ENCODE peak calls at places on chromosome 10, in eight cellular contexts. One of them, this sample, is unnamed.

GRCh38 chr10:131847241-131847783 is 53.5 kb upstream of the PPP2R2D start:
- DNase-seq in cardiac muscle cell: no peak
- DNase-seq in kidney epithelial cell: no peak
- DNase-seq in kidney: no peak
- DNase-seq in thoracic aorta: no peak
- DNase-seq in retinal pigment epithelial cell: no peak
- DNase-seq in GM06990: no peak
- DNase-seq in psoas muscle: no peak
- DNase-seq in this sample: no peak

GRCh38 chr10:93236378-93237040 is 162.8 kb downstream of the CYP26A1 start:
- DNase-seq in retinal pigment epithelial cell: peak; percentile 58
- DNase-seq in psoas muscle: no peak
- DNase-seq in kidney epithelial cell: no peak
- DNase-seq in cardiac muscle cell: no peak
- DNase-seq in thoracic aorta: no peak
- DNase-seq in GM06990: no peak
- DNase-seq in kidney: no peak
- DNase-seq in this sample: no peak

GRCh38 chr10:17616403-17617030 is 657 bp downstream of the HACD1 start:
- DNase-seq in GM06990: peak; percentile 30
- DNase-seq in psoas muscle: peak; percentile 85
- DNase-seq in thoracic aorta: peak; percentile 68
- DNase-seq in retinal pigment epithelial cell: peak; percentile 43
- DNase-seq in kidney: peak; percentile 87
- DNase-seq in cardiac muscle cell: peak; percentile 74
- DNase-seq in kidney epithelial cell: peak; percentile 9
- DNase-seq in this sample: peak; percentile 59

GRCh38 chr10:132255489-132256344 is 52.0 kb downstream of the STK32C start:
- DNase-seq in psoas muscle: no peak
- DNase-seq in kidney epithelial cell: no peak
- DNase-seq in GM06990: no peak
- DNase-seq in cardiac muscle cell: no peak
- DNase-seq in retinal pigment epithelial cell: no peak
- DNase-seq in thoracic aorta: no peak
- DNase-seq in kidney: no peak
- DNase-seq in this sample: no peak

GRCh38 chr10:126904493-126904806 is 778 bp upstream of the DOCK1 start:
- DNase-seq in GM06990: no peak
- DNase-seq in kidney epithelial cell: no peak
- DNase-seq in thoracic aorta: no peak
- DNase-seq in kidney: no peak
- DNase-seq in retinal pigment epithelial cell: no peak
- DNase-seq in cardiac muscle cell: no peak
- DNase-seq in psoas muscle: no peak
- DNase-seq in this sample: no peak

GRCh38 chr10:95550073-95550672 is 11.0 kb downstream of the SORBS1 start:
- DNase-seq in kidney: no peak
- DNase-seq in thoracic aorta: no peak
- DNase-seq in psoas muscle: no peak
- DNase-seq in kidney epithelial cell: no peak
- DNase-seq in GM06990: no peak
- DNase-seq in retinal pigment epithelial cell: no peak
- DNase-seq in cardiac muscle cell: no peak
- DNase-seq in this sample: no peak

GRCh38 chr10:59362184-59362966 is at the start of gene FAM13C:
- DNase-seq in psoas muscle: peak; percentile 62
- DNase-seq in kidney epithelial cell: no peak
- DNase-seq in thoracic aorta: no peak
- DNase-seq in GM06990: peak; percentile 9
- DNase-seq in cardiac muscle cell: peak; percentile 74
- DNase-seq in retinal pigment epithelial cell: no peak
- DNase-seq in kidney: peak; percentile 87
- DNase-seq in this sample: peak; percentile 78

GRCh38 chr10:118742787-118743186 is 12.0 kb downstream of the CACUL1 start:
- DNase-seq in GM06990: no peak
- DNase-seq in kidney epithelial cell: no peak
- DNase-seq in retinal pigment epithelial cell: peak; percentile 34
- DNase-seq in cardiac muscle cell: no peak
- DNase-seq in psoas muscle: no peak
- DNase-seq in kidney: no peak
- DNase-seq in thoracic aorta: no peak
- DNase-seq in this sample: no peak

GRCh38 chr10:97525683-97526110 is 27.0 kb downstream of the UBTD1 start:
- DNase-seq in cardiac muscle cell: no peak
- DNase-seq in kidney epithelial cell: no peak
- DNase-seq in GM06990: no peak
- DNase-seq in thoracic aorta: no peak
- DNase-seq in retinal pigment epithelial cell: no peak
- DNase-seq in kidney: no peak
- DNase-seq in psoas muscle: no peak
- DNase-seq in this sample: no peak

GRCh38 chr10:44383749-44384600 is 922 bp downstream of the CXCL12 start:
- DNase-seq in thoracic aorta: no peak
- DNase-seq in psoas muscle: peak; percentile 60
- DNase-seq in cardiac muscle cell: peak; percentile 56
- DNase-seq in kidney: peak; percentile 82
- DNase-seq in GM06990: no peak
- DNase-seq in kidney epithelial cell: no peak
- DNase-seq in retinal pigment epithelial cell: no peak
- DNase-seq in this sample: peak; percentile 41

GRCh38 chr10:92699518-92700272 is 9.9 kb downstream of the HHEX start:
- DNase-seq in kidney: no peak
- DNase-seq in thoracic aorta: no peak
- DNase-seq in psoas muscle: no peak
- DNase-seq in retinal pigment epithelial cell: no peak
- DNase-seq in cardiac muscle cell: peak; percentile 53
- DNase-seq in GM06990: peak; percentile 56
- DNase-seq in kidney epithelial cell: no peak
- DNase-seq in this sample: peak; percentile 41

GRCh38 chr10:79405995-79406515 is 39.4 kb downstream of the ZCCHC24 start:
- DNase-seq in cardiac muscle cell: no peak
- DNase-seq in kidney: peak; percentile 1
- DNase-seq in retinal pigment epithelial cell: no peak
- DNase-seq in thoracic aorta: no peak
- DNase-seq in kidney epithelial cell: no peak
- DNase-seq in GM06990: no peak
- DNase-seq in psoas muscle: no peak
- DNase-seq in this sample: peak; percentile 7

GRCh38 chr10:126702181-126702580 is 31.7 kb upstream of the C10orf90 start:
- DNase-seq in kidney: no peak
- DNase-seq in retinal pigment epithelial cell: no peak
- DNase-seq in cardiac muscle cell: peak; percentile 41
- DNase-seq in thoracic aorta: no peak
- DNase-seq in psoas muscle: no peak
- DNase-seq in GM06990: no peak
- DNase-seq in kidney epithelial cell: no peak
- DNase-seq in this sample: no peak

GRCh38 chr10:103680869-103681236 is 174.5 kb downstream of the SH3PXD2A start:
- DNase-seq in kidney: no peak
- DNase-seq in thoracic aorta: no peak
- DNase-seq in psoas muscle: no peak
- DNase-seq in retinal pigment epithelial cell: no peak
- DNase-seq in cardiac muscle cell: no peak
- DNase-seq in GM06990: no peak
- DNase-seq in kidney epithelial cell: no peak
- DNase-seq in this sample: no peak

GRCh38 chr10:98224509-98224908 is 43.5 kb downstream of the LOXL4 start:
- DNase-seq in kidney: no peak
- DNase-seq in retinal pigment epithelial cell: no peak
- DNase-seq in GM06990: no peak
- DNase-seq in cardiac muscle cell: no peak
- DNase-seq in kidney epithelial cell: no peak
- DNase-seq in psoas muscle: no peak
- DNase-seq in thoracic aorta: no peak
- DNase-seq in this sample: no peak

GRCh38 chr10:61970182-61971015 is 68.9 kb downstream of the ARID5B start:
- DNase-seq in kidney: no peak
- DNase-seq in retinal pigment epithelial cell: no peak
- DNase-seq in psoas muscle: no peak
- DNase-seq in cardiac muscle cell: peak; percentile 64
- DNase-seq in GM06990: no peak
- DNase-seq in kidney epithelial cell: no peak
- DNase-seq in thoracic aorta: no peak
- DNase-seq in this sample: no peak

GRCh38 chr10:13439771-13440708 is 88.8 kb downstream of the BEND7 start:
- DNase-seq in retinal pigment epithelial cell: no peak
- DNase-seq in cardiac muscle cell: peak; percentile 40
- DNase-seq in GM06990: peak; percentile 41
- DNase-seq in psoas muscle: peak; percentile 52
- DNase-seq in kidney epithelial cell: no peak
- DNase-seq in kidney: peak; percentile 84
- DNase-seq in thoracic aorta: no peak
- DNase-seq in this sample: peak; percentile 74
- H3K4me3 ChIP-seq in retinal pigment epithelial cell: peak overlapping the region; percentile 48
- H3K4me3 ChIP-seq in cardiac muscle cell: peak overlapping the region; percentile 41
- H3K4me3 ChIP-seq in GM06990: peak overlapping the region; percentile 10
- H3K4me3 ChIP-seq in psoas muscle: peak overlapping the region; percentile 59
- H3K4me3 ChIP-seq in kidney epithelial cell: peak overlapping the region; percentile 8
- H3K4me3 ChIP-seq in kidney: no peak overlapping the region
- H3K4me3 ChIP-seq in thoracic aorta: peak overlapping the region; percentile 68
- H3K4me3 ChIP-seq in this sample: no peak overlapping the region

DNA sequence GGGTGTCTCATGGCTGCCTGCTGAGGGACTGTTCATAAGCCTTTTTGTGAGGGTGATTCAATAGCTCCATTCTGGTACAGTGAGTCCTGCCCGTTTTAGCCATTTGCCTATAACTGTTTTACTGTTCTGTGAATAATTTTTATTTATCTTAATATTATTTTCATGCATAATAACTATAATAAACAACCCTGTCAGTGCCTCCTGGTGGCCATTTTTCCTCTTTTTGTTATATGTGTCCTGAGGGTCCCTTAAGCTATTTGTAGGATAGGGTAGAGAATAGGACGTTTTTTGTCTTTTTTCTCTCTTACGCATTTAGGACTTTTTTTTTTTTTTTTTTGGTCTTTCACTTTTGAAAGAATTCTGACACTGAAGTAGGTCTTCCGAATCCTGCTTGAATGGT is 2.9 kb downstream of the C1QL3 start:
- DNase-seq in GM06990: no peak
- DNase-seq in psoas muscle: no peak
- DNase-seq in thoracic aorta: no peak
- DNase-seq in kidney epithelial cell: no peak
- DNase-seq in cardiac muscle cell: no peak
- DNase-seq in kidney: no peak
- DNase-seq in retinal pigment epithelial cell: no peak
- DNase-seq in this sample: no peak
- TF ChIP-seq CTCF in GM06990: peak; percentile 34
- TF ChIP-seq CTCF in psoas muscle: peak; percentile 11
- TF ChIP-seq CTCF in thoracic aorta: no peak
- TF ChIP-seq CTCF in kidney epithelial cell: peak; percentile 18
- TF ChIP-seq CTCF in cardiac muscle cell: peak; percentile 34
- TF ChIP-seq CTCF in kidney: no peak
- TF ChIP-seq CTCF in retinal pigment epithelial cell: peak; percentile 45
- TF ChIP-seq CTCF in this sample: no peak

GRCh38 chr10:49135575-49136313 is 1.9 kb upstream of the FAM170B start:
- DNase-seq in psoas muscle: no peak
- DNase-seq in GM06990: no peak
- DNase-seq in kidney epithelial cell: no peak
- DNase-seq in cardiac muscle cell: no peak
- DNase-seq in retinal pigment epithelial cell: no peak
- DNase-seq in thoracic aorta: no peak
- DNase-seq in kidney: no peak
- DNase-seq in this sample: no peak
- H3K4me3 ChIP-seq in psoas muscle: no peak overlapping the region
- H3K4me3 ChIP-seq in GM06990: no peak overlapping the region
- H3K4me3 ChIP-seq in kidney epithelial cell: no peak overlapping the region
- H3K4me3 ChIP-seq in cardiac muscle cell: no peak overlapping the region
- H3K4me3 ChIP-seq in retinal pigment epithelial cell: no peak overlapping the region
- H3K4me3 ChIP-seq in thoracic aorta: no peak overlapping the region
- H3K4me3 ChIP-seq in kidney: no peak overlapping the region
- H3K4me3 ChIP-seq in this sample: no peak overlapping the region

GRCh38 chr10:122029503-122030199 is 40.7 kb downstream of the TACC2 start:
- DNase-seq in GM06990: no peak
- DNase-seq in retinal pigment epithelial cell: no peak
- DNase-seq in cardiac muscle cell: no peak
- DNase-seq in psoas muscle: no peak
- DNase-seq in thoracic aorta: no peak
- DNase-seq in kidney: no peak
- DNase-seq in kidney epithelial cell: no peak
- DNase-seq in this sample: no peak
- TF ChIP-seq CTCF in GM06990: no peak
- TF ChIP-seq CTCF in retinal pigment epithelial cell: peak; percentile 26
- TF ChIP-seq CTCF in cardiac muscle cell: no peak
- TF ChIP-seq CTCF in psoas muscle: no peak
- TF ChIP-seq CTCF in thoracic aorta: no peak
- TF ChIP-seq CTCF in kidney: no peak
- TF ChIP-seq CTCF in kidney epithelial cell: peak; percentile 8
- TF ChIP-seq CTCF in this sample: no peak

GRCh38 chr10:5449823-5450222 is 37.5 kb downstream of the NET1 start:
- DNase-seq in cardiac muscle cell: peak; percentile 90
- DNase-seq in psoas muscle: no peak
- DNase-seq in kidney: no peak
- DNase-seq in thoracic aorta: no peak
- DNase-seq in kidney epithelial cell: no peak
- DNase-seq in retinal pigment epithelial cell: no peak
- DNase-seq in GM06990: no peak
- DNase-seq in this sample: no peak

GRCh38 chr10:5449227-5449626 is 36.9 kb downstream of the NET1 start:
- DNase-seq in cardiac muscle cell: no peak
- DNase-seq in kidney epithelial cell: no peak
- DNase-seq in retinal pigment epithelial cell: no peak
- DNase-seq in GM06990: no peak
- DNase-seq in psoas muscle: no peak
- DNase-seq in kidney: no peak
- DNase-seq in thoracic aorta: no peak
- DNase-seq in this sample: no peak

GRCh38 chr10:5447611-5448071 is 35.3 kb downstream of the NET1 start:
- DNase-seq in cardiac muscle cell: no peak
- DNase-seq in kidney: no peak
- DNase-seq in kidney epithelial cell: no peak
- DNase-seq in GM06990: peak; percentile 67
- DNase-seq in retinal pigment epithelial cell: no peak
- DNase-seq in psoas muscle: no peak
- DNase-seq in thoracic aorta: no peak
- DNase-seq in this sample: no peak

GRCh38 chr10:5447071-5447470 is 34.7 kb downstream of the NET1 start:
- DNase-seq in cardiac muscle cell: peak; percentile 39
- DNase-seq in kidney: no peak
- DNase-seq in thoracic aorta: no peak
- DNase-seq in psoas muscle: no peak
- DNase-seq in GM06990: no peak
- DNase-seq in retinal pigment epithelial cell: no peak
- DNase-seq in kidney epithelial cell: no peak
- DNase-seq in this sample: no peak

DNA sequence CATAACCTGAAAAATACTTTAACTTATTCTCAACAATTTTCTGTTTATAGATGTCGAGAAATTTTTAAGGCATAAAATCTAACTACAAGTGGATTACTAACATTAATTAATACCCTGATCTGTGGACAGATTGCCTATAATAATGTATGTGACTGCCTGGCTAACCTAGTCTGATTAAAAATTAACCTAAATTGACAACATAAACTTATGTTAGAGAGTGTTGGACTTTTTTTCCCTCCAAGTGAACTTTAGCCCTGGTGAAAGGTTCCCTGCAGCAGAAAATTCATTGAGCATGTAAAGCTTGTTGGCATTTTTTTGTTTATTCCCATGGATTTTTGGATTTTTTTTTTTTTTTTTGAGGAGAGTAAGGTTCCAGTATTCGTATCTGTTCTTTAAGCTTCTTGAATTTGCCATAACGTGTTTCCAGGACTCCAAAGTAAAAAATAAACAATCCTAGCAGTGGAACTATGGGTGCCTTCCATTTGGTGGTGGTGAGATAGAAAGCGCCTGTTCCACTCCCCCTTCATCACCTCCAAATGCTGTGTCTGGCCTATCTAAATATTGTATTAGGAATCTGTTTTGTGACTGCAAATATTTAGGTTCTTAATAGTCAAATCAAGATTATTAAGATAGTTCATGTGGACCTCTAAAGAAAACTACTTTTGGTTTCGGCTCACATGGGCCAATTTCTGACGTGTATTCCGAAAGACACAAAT is 36.1 kb downstream of the NET1 start:
- DNase-seq in thoracic aorta: no peak
- DNase-seq in kidney epithelial cell: no peak
- DNase-seq in retinal pigment epithelial cell: no peak
- DNase-seq in kidney: no peak
- DNase-seq in GM06990: no peak
- DNase-seq in psoas muscle: no peak
- DNase-seq in cardiac muscle cell: no peak
- DNase-seq in this sample: no peak
- H3K4me3 ChIP-seq in thoracic aorta: peak overlapping the region; percentile 90
- H3K4me3 ChIP-seq in kidney epithelial cell: peak overlapping the region; percentile 87
- H3K4me3 ChIP-seq in retinal pigment epithelial cell: peak overlapping the region; percentile 81
- H3K4me3 ChIP-seq in kidney: peak overlapping the region; percentile 99
- H3K4me3 ChIP-seq in GM06990: no peak overlapping the region
- H3K4me3 ChIP-seq in psoas muscle: peak overlapping the region; percentile 69
- H3K4me3 ChIP-seq in cardiac muscle cell: peak overlapping the region; percentile 44
- H3K4me3 ChIP-seq in this sample: peak overlapping the region; percentile 40